ENCODE peak calls at places on chromosomes 2 and 18, in ten cellular contexts. J is body of pancreas, G is IMR-90, E is A549, Q is sigmoid colon, W is adrenal gland, D is Peyer's patch, N is HCT116, U is uterus, Z is right lobe of liver. A is an unnamed sample. For H3K9me3, the result is how much of the 10 kb centered on the place peaks cover.

GRCh38 chr2:67451086-67451832 is 54.1 kb downstream of the ETAA1 start:
- DNase-seq in J (no peak), G (peak), E (peak), Q (no peak), W (no peak), D (no peak), N (no peak), U (no peak), Z (no peak), A (no peak)

GRCh38 chr2:108139521-108139920 is 100.2 kb upstream of the SULT1C3 start:
- DNase-seq in J (no peak), G (peak), E (peak), Q (no peak), W (no peak), D (no peak), N (no peak), U (no peak), Z (no peak), A (no peak)

GRCh38 chr2:179235463-179236108 is 29.0 kb downstream of the SESTD1 start:
- DNase-seq in J (no peak), G (peak), E (no peak), Q (no peak), W (no peak), D (no peak), N (no peak), U (no peak), Z (no peak), A (no peak)

GRCh38 chr18:31499157-31499524 is 1.2 kb downstream of the DSG2 start:
- DNase-seq in J (no peak), G (no peak), E (no peak), Q (no peak), W (no peak), D (no peak), N (no peak), U (no peak), Z (no peak), A (no peak)

GRCh38 chr2:62923881-62924280 is 126.7 kb upstream of the OTX1 start:
- DNase-seq in J (no peak), G (no peak), E (no peak), Q (no peak), W (no peak), D (no peak), N (no peak), U (no peak), Z (no peak), A (no peak)

GRCh38 chr18:48638896-48639771 is 100.3 kb downstream of the CTIF start:
- DNase-seq in J (no peak), G (no peak), E (no peak), Q (no peak), W (no peak), D (no peak), N (no peak), U (no peak), Z (no peak), A (no peak)

GRCh38 chr2:125397535-125398251 is 1258.3 kb upstream of the GYPC start:
- DNase-seq in J (no peak), G (no peak), E (no peak), Q (no peak), W (no peak), D (no peak), N (no peak), U (no peak), Z (no peak), A (no peak)

GRCh38 chr2:38709515-38710194 is 41.5 kb downstream of the SRSF7 start:
- DNase-seq in J (no peak), G (no peak), E (no peak), Q (no peak), W (no peak), D (no peak), N (no peak), U (no peak), Z (no peak), A (no peak)

GRCh38 chr18:55500316-55501086 is 87.5 kb downstream of the TCF4 start:
- DNase-seq in J (no peak), G (peak), E (no peak), Q (no peak), W (no peak), D (no peak), N (no peak), U (no peak), Z (no peak), A (no peak)

GRCh38 chr18:57891707-57892391 is 88.7 kb upstream of the ATP8B1 start:
- DNase-seq in J (no peak), G (no peak), E (no peak), Q (no peak), W (no peak), D (no peak), N (no peak), U (no peak), Z (no peak), A (no peak)

GRCh38 chr2:40032650-40033319 is 253.7 kb upstream of the THUMPD2 start:
- DNase-seq in J (no peak), G (peak), E (no peak), Q (no peak), W (no peak), D (no peak), N (no peak), U (no peak), Z (no peak), A (no peak)

GRCh38 chr18:49340446-49340845 is 120.0 kb downstream of the DYM start:
- DNase-seq in J (no peak), G (peak), E (no peak), Q (no peak), W (no peak), D (no peak), N (no peak), U (no peak), Z (no peak), A (no peak)

GRCh38 chr2:143068094-143068890 is 60.9 kb upstream of the ARHGAP15 start:
- DNase-seq in J (no peak), G (no peak), E (no peak), Q (no peak), W (no peak), D (peak), N (no peak), U (no peak), Z (no peak), A (no peak)

GRCh38 chr18:23133860-23134779 is 1.2 kb upstream of the CABLES1 start:
- DNase-seq in J (peak), G (no peak), E (peak), Q (no peak), W (no peak), D (no peak), N (peak), U (no peak), Z (peak), A (no peak)

GRCh38 chr2:187509667-187510417 is 44.4 kb downstream of the TFPI start:
- DNase-seq in J (no peak), G (no peak), E (no peak), Q (no peak), W (no peak), D (no peak), N (no peak), U (no peak), Z (no peak), A (no peak)

GRCh38 chr2:163341426-163341825 is 394.4 kb downstream of the FIGN start:
- DNase-seq in J (no peak), G (peak), E (no peak), Q (no peak), W (no peak), D (no peak), N (no peak), U (no peak), Z (no peak), A (no peak)

GRCh38 chr18:55385770-55386169 is 202.2 kb downstream of the TCF4 start:
- DNase-seq in J (no peak), G (no peak), E (no peak), Q (no peak), W (no peak), D (no peak), N (no peak), U (no peak), Z (no peak), A (no peak)

GRCh38 chr2:196594158-196594557 is 45.4 kb upstream of the CCDC150 start:
- DNase-seq in J (no peak), G (no peak), E (no peak), Q (no peak), W (no peak), D (no peak), N (no peak), U (no peak), Z (no peak), A (no peak)

GRCh38 chr2:166614027-166614426 is 120.0 kb upstream of the SCN7A start:
- DNase-seq in J (no peak), G (no peak), E (no peak), Q (no peak), W (no peak), D (no peak), N (no peak), U (no peak), Z (no peak), A (no peak)

GRCh38 chr2:87401726-87402345 is 346.1 kb upstream of the PLGLB2 start:
- DNase-seq in J (no peak), G (no peak), E (no peak), Q (peak), W (no peak), D (no peak), N (no peak), U (no peak), Z (no peak), A (peak)

GRCh38 chr2:122079844-122080243 is 324.4 kb downstream of the TSN start:
- DNase-seq in J (no peak), G (no peak), E (no peak), Q (no peak), W (no peak), D (no peak), N (no peak), U (no peak), Z (no peak), A (peak)

GRCh38 chr2:226985227-226985946 is 149.5 kb downstream of the RHBDD1 start:
- DNase-seq in J (peak), G (peak), E (peak), Q (no peak), W (peak), D (no peak), N (peak), U (peak), Z (no peak), A (no peak)

GRCh38 chr2:239506961-239507360 is 106.1 kb upstream of the HDAC4 start:
- DNase-seq in J (no peak), G (no peak), E (no peak), Q (peak), W (no peak), D (no peak), N (no peak), U (no peak), Z (no peak), A (no peak)

GRCh38 chr2:54494087-54494486 is 38.0 kb downstream of the SPTBN1 start:
- DNase-seq in J (no peak), G (peak), E (no peak), Q (no peak), W (no peak), D (no peak), N (no peak), U (no peak), Z (no peak), A (no peak)

GRCh38 chr18:361941-362913 is 94.4 kb upstream of the THOC1 start:
- DNase-seq in J (no peak), G (peak), E (no peak), Q (peak), W (no peak), D (no peak), N (no peak), U (peak), Z (no peak), A (no peak)

GRCh38 chr2:8076453-8077284 is 605.2 kb upstream of the ID2 start:
- DNase-seq in J (no peak), G (no peak), E (no peak), Q (no peak), W (no peak), D (no peak), N (no peak), U (no peak), Z (no peak), A (no peak)

GRCh38 chr2:6359964-6360363 is 505.7 kb downstream of the CMPK2 start:
- DNase-seq in J (no peak), G (no peak), E (no peak), Q (no peak), W (no peak), D (no peak), N (no peak), U (no peak), Z (no peak), A (no peak)

GRCh38 chr2:127133793-127134192 is 26.8 kb upstream of the BIN1 start:
- DNase-seq in J (no peak), G (no peak), E (no peak), Q (no peak), W (no peak), D (no peak), N (no peak), U (no peak), Z (no peak), A (peak)

GRCh38 chr2:239146011-239146641 is 254.7 kb downstream of the HDAC4 start:
- DNase-seq in J (no peak), G (no peak), E (no peak), Q (peak), W (no peak), D (no peak), N (no peak), U (no peak), Z (peak), A (no peak)

DNA sequence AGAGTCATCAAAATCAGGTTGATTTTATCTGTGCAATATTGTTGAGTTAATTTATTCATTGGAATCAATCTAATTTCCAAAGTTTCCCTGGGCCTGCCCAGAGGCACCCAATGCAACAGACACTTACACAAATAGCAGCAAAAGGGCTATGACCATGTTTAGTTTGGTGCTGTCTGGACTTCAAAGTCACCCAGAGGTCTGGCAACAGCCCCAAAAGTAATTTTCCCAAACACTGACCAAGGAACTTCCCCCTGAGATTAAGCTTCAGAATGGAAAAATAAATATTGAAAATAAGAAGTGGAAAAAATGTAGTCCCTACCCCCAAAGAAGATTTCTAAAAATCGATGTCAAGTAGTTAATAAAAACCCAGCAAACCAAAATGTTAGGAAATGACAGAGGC is 70.9 kb upstream of the RNF152 start:
- DNase-seq in J (no peak), G (no peak), E (no peak), Q (no peak), W (no peak), D (no peak), N (no peak), U (no peak), Z (no peak), A (peak)
- TF ChIP-seq POLR2A in J (no peak), G (no peak), E (no peak), Q (no peak), W (no peak), D (no peak), N (no peak), U (no peak), Z (no peak), A (no peak)

GRCh38 chr18:78678318-78678695 is 301.3 kb upstream of the SALL3 start:
- DNase-seq in J (no peak), G (no peak), E (no peak), Q (no peak), W (no peak), D (no peak), N (no peak), U (no peak), Z (no peak), A (no peak)

GRCh38 chr18:78681934-78682333 is 297.7 kb upstream of the SALL3 start:
- DNase-seq in J (no peak), G (no peak), E (no peak), Q (peak), W (no peak), D (no peak), N (no peak), U (no peak), Z (no peak), A (no peak)

GRCh38 chr18:78679061-78679460 is 300.6 kb upstream of the SALL3 start:
- DNase-seq in J (no peak), G (no peak), E (no peak), Q (no peak), W (no peak), D (no peak), N (no peak), U (no peak), Z (no peak), A (no peak)

GRCh38 chr18:78681396-78681795 is 298.2 kb upstream of the SALL3 start:
- DNase-seq in J (no peak), G (no peak), E (no peak), Q (peak), W (no peak), D (no peak), N (no peak), U (no peak), Z (no peak), A (no peak)

GRCh38 chr18:78679861-78680260 is 299.8 kb upstream of the SALL3 start:
- DNase-seq in J (no peak), G (no peak), E (no peak), Q (peak), W (no peak), D (no peak), N (no peak), U (no peak), Z (no peak), A (no peak)
- H3K9me3 ChIP-seq in J (under half), G (half or more), E (under half), Q (under half), W (under half), D (under half), N (under half), U (under half), Z (under half), A (under half)

GRCh38 chr2:236546561-236546961 is 23.1 kb upstream of the ACKR3 start:
- DNase-seq in J (no peak), G (no peak), E (no peak), Q (no peak), W (no peak), D (peak), N (no peak), U (no peak), Z (no peak), A (no peak)

GRCh38 chr2:236544362-236544761 is 25.3 kb upstream of the ACKR3 start:
- DNase-seq in J (no peak), G (no peak), E (no peak), Q (no peak), W (no peak), D (no peak), N (no peak), U (no peak), Z (no peak), A (no peak)

GRCh38 chr2:236545814-236546480 is 23.7 kb upstream of the ACKR3 start:
- DNase-seq in J (no peak), G (no peak), E (no peak), Q (no peak), W (no peak), D (peak), N (no peak), U (no peak), Z (no peak), A (no peak)

GRCh38 chr2:236547725-236548124 is 21.9 kb upstream of the ACKR3 start:
- DNase-seq in J (no peak), G (no peak), E (no peak), Q (no peak), W (no peak), D (no peak), N (no peak), U (no peak), Z (no peak), A (no peak)

GRCh38 chr2:236545248-236545658 is 24.4 kb upstream of the ACKR3 start:
- DNase-seq in J (no peak), G (no peak), E (no peak), Q (no peak), W (no peak), D (peak), N (no peak), U (no peak), Z (no peak), A (no peak)
- H3K4me3 ChIP-seq in J (no peak), G (no peak), E (no peak), Q (no peak), W (no peak), D (no peak), N (no peak), U (no peak), Z (no peak), A (no peak)

DNA sequence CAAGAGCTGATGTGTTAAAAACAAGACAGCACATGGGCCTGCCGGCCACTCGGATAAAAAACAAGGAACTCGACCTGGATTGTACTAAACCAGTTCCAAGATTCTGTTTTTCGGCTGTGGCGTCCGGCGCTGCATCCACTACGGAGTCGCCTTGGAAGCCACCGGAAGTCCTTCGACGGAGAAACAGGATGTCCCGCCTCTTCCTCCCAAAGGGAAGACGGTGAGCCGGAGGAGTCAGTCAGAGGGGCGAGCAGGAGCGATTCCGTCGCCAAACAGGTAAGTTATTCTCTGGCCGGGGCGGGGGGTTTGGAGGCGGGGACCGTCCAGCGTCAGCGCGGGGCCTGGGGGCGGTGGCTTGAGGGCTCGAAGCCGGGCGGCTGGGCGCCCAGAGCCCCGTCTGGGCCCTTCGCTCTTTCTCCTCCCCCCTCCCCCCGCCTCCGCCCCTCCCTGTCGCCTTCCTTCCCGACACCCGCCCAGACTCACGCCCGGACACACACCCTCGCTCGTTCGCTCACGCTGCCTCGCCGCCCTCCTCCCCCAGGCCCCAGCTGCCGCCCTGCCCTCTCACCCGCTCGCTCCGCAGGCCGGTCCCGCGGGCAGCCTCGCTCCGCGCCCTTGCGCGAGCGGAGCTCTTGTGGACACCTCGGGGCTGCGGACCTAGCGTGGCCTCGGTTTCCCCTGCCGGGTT is at the start of gene ZNF407:
- DNase-seq in J (peak), G (peak), E (peak), Q (peak), W (peak), D (peak), N (peak), U (peak), Z (peak), A (peak)
- TF ChIP-seq POLR2A in J (peak), G (peak), E (no peak), Q (peak), W (peak), D (peak), N (peak), U (peak), Z (peak), A (no peak)

GRCh38 chr2:237835372-237835771 is 24.1 kb upstream of the RAMP1 start:
- DNase-seq in J (no peak), G (no peak), E (no peak), Q (no peak), W (no peak), D (no peak), N (no peak), U (no peak), Z (no peak), A (no peak)
- H3K9me3 ChIP-seq in J (under half), G (under half), E (under half), Q (under half), W (under half), D (under half), N (under half), U (under half), Z (under half), A (under half)

GRCh38 chr18:24731981-24732380 is 271.5 kb downstream of the HRH4 start:
- DNase-seq in J (no peak), G (peak), E (no peak), Q (no peak), W (no peak), D (no peak), N (no peak), U (no peak), Z (no peak), A (peak)

GRCh38 chr18:24727685-24728084 is 267.2 kb downstream of the HRH4 start:
- DNase-seq in J (no peak), G (no peak), E (no peak), Q (no peak), W (no peak), D (no peak), N (no peak), U (no peak), Z (no peak), A (peak)

GRCh38 chr18:24725644-24726043 is 265.2 kb downstream of the HRH4 start:
- DNase-seq in J (no peak), G (no peak), E (no peak), Q (no peak), W (no peak), D (no peak), N (no peak), U (no peak), Z (no peak), A (peak)

GRCh38 chr18:24731158-24731557 is 270.7 kb downstream of the HRH4 start:
- DNase-seq in J (no peak), G (no peak), E (no peak), Q (no peak), W (no peak), D (no peak), N (no peak), U (no peak), Z (no peak), A (peak)

GRCh38 chr18:24726727-24727539 is 266.5 kb downstream of the HRH4 start:
- DNase-seq in J (peak), G (peak), E (peak), Q (peak), W (peak), D (peak), N (peak), U (peak), Z (peak), A (peak)
- H3K4me3 ChIP-seq in J (no peak), G (no peak), E (no peak), Q (peak), W (no peak), D (no peak), N (no peak), U (no peak), Z (no peak), A (peak)

A was measured in esophagus muscularis mucosa.